ENCODE peak calls at places on chromosome 13, in nine cellular contexts. U, I, A, E, H, S, B, M and O are unnamed samples.

GRCh38 chr13:35761440-35762252 is 285.2 kb upstream of the MAB21L1 start:
- DNase-seq in I (no peak), U (no peak), E (no peak), B (no peak), A (no peak), S (no peak), H (no peak), M (no peak), O (no peak)

GRCh38 chr13:109707044-109707794 is 79.2 kb downstream of the IRS2 start:
- DNase-seq in A (no peak), E (no peak), H (no peak), U (no peak), I (no peak), S (no peak), M (no peak), B (no peak), O (no peak)

GRCh38 chr13:21297452-21297851 is 121.0 kb downstream of the MRPL57 start:
- DNase-seq in I (no peak), B (peak), U (no peak), H (peak), E (no peak), M (no peak), A (peak), S (no peak), O (no peak)

GRCh38 chr13:64723735-64724134 is 2506.4 kb downstream of the PCDH9 start:
- DNase-seq in H (peak), E (peak), U (no peak), S (no peak), A (no peak), M (peak), I (no peak), B (no peak), O (no peak)

GRCh38 chr13:93559718-93560117 is 333.1 kb downstream of the GPC6 start:
- DNase-seq in B (no peak), E (peak), U (no peak), A (no peak), M (peak), S (no peak), H (peak), I (no peak), O (no peak)

GRCh38 chr13:93794197-93794885 is 567.7 kb downstream of the GPC6 start:
- DNase-seq in U (no peak), B (no peak), H (no peak), A (no peak), E (no peak), S (no peak), I (no peak), M (no peak), O (no peak)

GRCh38 chr13:32314968-32315254 is 252 bp downstream of the ZAR1L start:
- DNase-seq in E (peak), M (peak), B (peak), A (no peak), S (no peak), U (no peak), H (peak), I (no peak), O (no peak)

GRCh38 chr13:48629282-48629681 is 24.4 kb upstream of the CYSLTR2 start:
- DNase-seq in B (no peak), H (no peak), S (no peak), M (no peak), I (no peak), E (no peak), A (no peak), U (no peak), O (no peak)

GRCh38 chr13:87122551-87122950 is 548.6 kb upstream of the SLITRK5 start:
- DNase-seq in U (no peak), B (no peak), M (peak), I (no peak), E (peak), A (no peak), S (no peak), H (peak), O (no peak)

GRCh38 chr13:43285891-43286602 is 262.7 kb downstream of the DNAJC15 start:
- DNase-seq in U (peak), M (peak), B (peak), H (no peak), S (no peak), I (no peak), A (no peak), E (peak), O (no peak)

GRCh38 chr13:28340272-28340793 is 154.6 kb downstream of the FLT1 start:
- DNase-seq in U (no peak), A (no peak), S (no peak), I (no peak), B (no peak), H (peak), E (peak), M (peak), O (no peak)

GRCh38 chr13:24923305-24923640 is 159.3 kb downstream of the RNF17 start:
- DNase-seq in A (no peak), H (peak), M (peak), S (no peak), U (no peak), I (no peak), B (no peak), E (peak), O (no peak)
- H3K4me3 ChIP-seq in A (peak), H (peak), M (peak), S (peak), U (peak), I (peak), B (peak), E (peak), O (peak)

GRCh38 chr13:97255515-97255999 is 33.4 kb downstream of the MBNL2 start:
- DNase-seq in I (no peak), H (peak), U (no peak), B (no peak), S (no peak), A (no peak), E (no peak), M (no peak), O (no peak)
- H3K27ac ChIP-seq in I (peak), H (peak), U (peak), B (no peak), S (peak), A (no peak), E (peak), M (peak), O (no peak)

GRCh38 chr13:114063545-114064515 is 68.6 kb downstream of the RASA3 start:
- DNase-seq in H (peak), I (peak), E (peak), A (no peak), S (peak), B (peak), U (peak), M (no peak), O (peak)
- H3K4me3 ChIP-seq in H (peak), I (peak), E (peak), A (no peak), S (peak), B (no peak), U (peak), M (peak), O (peak)

DNA sequence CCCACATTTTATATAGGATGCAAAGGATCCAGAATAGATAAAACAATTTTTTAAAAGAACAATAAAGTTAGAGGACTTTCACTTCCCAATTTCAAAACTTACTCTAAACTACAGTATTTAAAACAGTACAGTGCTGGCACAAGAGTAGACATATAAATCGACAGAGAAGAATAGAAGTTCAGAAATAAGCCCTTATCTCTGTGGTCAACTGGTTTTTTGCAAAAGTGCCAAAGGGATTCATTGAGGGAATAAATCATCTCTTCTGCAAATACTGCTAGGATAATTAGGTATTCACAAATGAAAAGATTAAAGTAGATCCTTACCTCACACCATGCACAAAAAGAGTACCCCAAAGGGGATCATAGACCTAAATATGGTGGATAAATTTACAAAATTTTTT is 431.0 kb upstream of the HTR2A start:
- DNase-seq in I (no peak), U (no peak), H (no peak), A (no peak), M (no peak), B (no peak), E (no peak), S (no peak), O (no peak)
- H3K27ac ChIP-seq in I (no peak), U (no peak), H (no peak), A (no peak), M (no peak), B (no peak), E (no peak), S (no peak), O (no peak)

GRCh38 chr13:95234242-95234641 is 67.0 kb downstream of the ABCC4 start:
- DNase-seq in E (no peak), S (no peak), B (no peak), A (no peak), M (no peak), I (no peak), H (no peak), U (no peak), O (no peak)

GRCh38 chr13:95236774-95237173 is 64.5 kb downstream of the ABCC4 start:
- DNase-seq in U (no peak), E (no peak), M (no peak), S (no peak), H (no peak), B (no peak), I (no peak), A (no peak), O (no peak)

GRCh38 chr13:95237310-95237870 is 63.9 kb downstream of the ABCC4 start:
- DNase-seq in I (no peak), U (no peak), B (no peak), H (no peak), M (no peak), S (no peak), E (no peak), A (no peak), O (no peak)

GRCh38 chr13:95235944-95236343 is 65.3 kb downstream of the ABCC4 start:
- DNase-seq in U (no peak), E (no peak), I (no peak), B (no peak), S (no peak), H (no peak), A (no peak), M (no peak), O (no peak)

DNA sequence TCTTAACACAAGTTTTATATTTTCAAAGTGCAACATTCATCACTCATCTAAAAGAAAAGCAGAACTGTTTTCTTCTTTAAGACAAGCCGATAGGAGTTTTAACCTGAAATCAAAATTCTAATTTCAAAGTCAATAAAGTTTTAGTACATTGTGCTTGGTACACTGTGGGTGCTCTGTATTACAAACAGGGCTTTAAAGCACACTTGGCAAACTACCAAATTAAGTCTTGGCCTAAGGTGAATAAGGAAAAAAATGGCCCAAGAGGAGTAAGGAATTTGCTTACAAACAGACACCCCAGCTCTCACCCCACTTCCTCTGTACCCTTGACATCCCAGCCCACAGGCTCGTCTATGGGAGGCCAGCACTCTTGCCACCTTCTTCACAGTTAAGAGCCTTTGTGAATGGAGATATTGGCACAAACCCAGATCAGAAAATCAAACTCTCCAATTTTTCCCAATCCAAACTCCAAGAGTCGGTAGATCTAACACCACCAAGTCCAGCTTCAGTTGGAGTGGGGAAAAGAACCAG is 66.0 kb downstream of the ABCC4 start:
- DNase-seq in H (peak), M (no peak), E (no peak), S (no peak), A (no peak), B (no peak), U (no peak), I (no peak), O (no peak)
- H3K4me3 ChIP-seq in H (no peak), M (no peak), E (no peak), S (no peak), A (no peak), B (no peak), U (no peak), I (no peak), O (no peak)

GRCh38 chr13:51063909-51064308 is 47.2 kb downstream of the C13orf42 start:
- DNase-seq in B (no peak), M (no peak), E (no peak), A (peak), S (no peak), I (no peak), U (no peak), H (no peak), O (no peak)
- H3K27ac ChIP-seq in B (no peak), M (no peak), E (no peak), A (no peak), S (no peak), I (no peak), U (no peak), H (no peak), O (peak)

GRCh38 chr13:26344980-26345379 is 91.1 kb downstream of the CDK8 start:
- DNase-seq in E (no peak), I (no peak), S (no peak), A (no peak), H (no peak), B (no peak), M (peak), U (no peak), O (no peak)

GRCh38 chr13:26342898-26343297 is 89.0 kb downstream of the CDK8 start:
- DNase-seq in H (no peak), I (no peak), U (no peak), M (no peak), B (no peak), E (no peak), A (no peak), S (no peak), O (no peak)

GRCh38 chr13:26340812-26341211 is 86.9 kb downstream of the CDK8 start:
- DNase-seq in I (no peak), H (no peak), U (no peak), S (no peak), A (no peak), E (no peak), B (no peak), M (peak), O (no peak)

GRCh38 chr13:26348966-26349365 is 95.0 kb downstream of the CDK8 start:
- DNase-seq in E (no peak), M (no peak), S (no peak), I (no peak), A (no peak), B (no peak), H (no peak), U (no peak), O (no peak)

DNA sequence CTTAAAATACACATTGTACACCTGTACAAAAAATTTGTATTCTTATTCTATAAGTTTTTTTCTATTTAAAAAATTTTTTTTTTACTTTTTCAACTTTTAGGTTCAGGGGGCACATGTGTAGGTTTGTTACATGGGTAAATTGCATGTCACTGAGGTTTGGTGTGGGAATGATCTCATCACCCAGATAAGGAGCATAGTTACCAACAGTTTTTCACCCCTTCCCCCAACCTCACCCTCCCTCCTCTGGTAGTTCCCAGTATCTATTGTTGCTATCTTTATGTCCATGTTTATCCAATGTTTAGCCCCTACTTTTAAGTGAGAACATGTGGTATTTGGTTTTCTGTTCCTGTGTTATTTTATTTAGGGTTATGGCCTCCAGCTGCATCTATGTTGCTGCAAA is 89.9 kb downstream of the CDK8 start:
- DNase-seq in M (no peak), B (no peak), S (no peak), E (no peak), H (peak), A (no peak), U (no peak), I (no peak), O (no peak)
- H3K4me3 ChIP-seq in M (no peak), B (no peak), S (no peak), E (no peak), H (no peak), A (no peak), U (no peak), I (no peak), O (no peak)

DNA sequence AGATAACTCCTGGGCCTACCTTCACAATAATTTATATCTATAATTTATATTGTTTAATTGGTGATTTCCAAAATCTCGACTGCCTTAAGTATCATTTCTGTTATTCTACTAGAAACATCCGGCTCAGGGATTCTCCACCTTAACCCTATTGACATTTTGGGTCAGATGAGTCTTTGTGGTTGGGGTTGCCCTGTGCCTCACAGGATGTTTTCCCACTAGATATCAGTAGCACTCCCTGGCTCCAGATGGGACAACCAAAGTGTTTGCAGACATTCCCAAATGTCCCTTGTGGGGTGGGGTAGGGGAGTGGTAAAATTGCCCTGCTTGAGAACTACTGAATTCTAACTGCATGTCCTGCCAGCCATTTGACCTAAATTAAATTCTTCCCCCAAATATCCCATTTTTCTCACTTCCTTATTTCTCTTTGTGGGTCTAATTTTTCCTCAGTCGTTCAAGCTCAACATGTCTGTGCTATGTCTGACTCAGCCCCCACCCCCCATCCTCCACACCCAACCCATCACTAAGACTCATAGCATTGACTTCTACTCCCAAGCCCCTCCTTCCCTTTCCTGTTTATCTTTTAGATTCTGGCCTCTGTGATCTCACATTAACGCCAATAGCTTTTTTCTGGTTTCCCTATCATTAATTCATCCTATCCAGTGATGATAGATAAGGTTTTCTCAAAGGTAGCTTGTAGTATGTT is 545.1 kb downstream of the EFNB2 start:
- DNase-seq in U (no peak), M (peak), B (no peak), H (peak), I (no peak), A (no peak), S (no peak), E (peak), O (no peak)
- H3K27ac ChIP-seq in U (no peak), M (peak), B (no peak), H (no peak), I (no peak), A (no peak), S (no peak), E (peak), O (no peak)

GRCh38 chr13:57627663-57628062 is 3.9 kb upstream of the PCDH17 start:
- DNase-seq in M (no peak), I (no peak), B (peak), A (no peak), U (no peak), E (peak), S (no peak), H (peak), O (no peak)

GRCh38 chr13:57629821-57630235 is 1.7 kb upstream of the PCDH17 start:
- DNase-seq in M (peak), I (peak), E (peak), H (peak), A (peak), U (peak), B (peak), S (no peak), O (peak)

GRCh38 chr13:57629391-57629804 is 2.1 kb upstream of the PCDH17 start:
- DNase-seq in M (no peak), H (no peak), A (no peak), I (no peak), E (no peak), S (no peak), U (peak), B (no peak), O (peak)

GRCh38 chr13:57624565-57625435 is 6.7 kb upstream of the PCDH17 start:
- DNase-seq in M (peak), A (peak), I (no peak), B (peak), U (no peak), H (peak), S (no peak), E (peak), O (no peak)
- H3K4me3 ChIP-seq in M (no peak), A (no peak), I (no peak), B (peak), U (no peak), H (no peak), S (no peak), E (no peak), O (no peak)